ENCODE peak calls at places on chromosomes 4 and X, in four cellular contexts. I is ovary, D is body of pancreas, E is brain microvascular endothelial cell. G is an unnamed sample. For H3K27me3, the result is how much of the 10 kb centered on the place peaks cover.

GRCh38 chr4:43564601-43565000 is 672.1 kb downstream of the GRXCR1 start:
- DNase-seq in I (no peak), D (no peak), E (no peak), G (no peak)

GRCh38 chr4:13461511-13461910 is 22.6 kb downstream of the RAB28 start:
- DNase-seq in D (no peak), E (no peak), I (no peak), G (no peak)

GRCh38 chr4:183038436-183038835 is 60.6 kb upstream of the WWC2 start:
- DNase-seq in D (no peak), E (no peak), I (no peak), G (no peak)

GRCh38 chr4:17605236-17605635 is 9.2 kb upstream of the MED28 start:
- DNase-seq in E (no peak), I (no peak), D (no peak), G (no peak)

GRCh38 chrX:71143508-71143907 is 1.1 kb upstream of the NLGN3 start:
- DNase-seq in E (no peak), I (peak), D (peak), G (peak)

GRCh38 chrX:34656842-34657780 is at the start of gene TMEM47:
- DNase-seq in E (peak), D (peak), I (peak), G (peak)

GRCh38 chrX:126164689-126165400 is 1.2 kb downstream of the DCAF12L2 start:
- DNase-seq in I (no peak), E (no peak), D (peak), G (no peak)

GRCh38 chr4:67929447-67929846 is 33.8 kb downstream of the TMPRSS11A start:
- DNase-seq in E (no peak), I (no peak), D (no peak), G (no peak)

GRCh38 chr4:182876427-182876826 is 40.8 kb downstream of the DCTD start:
- DNase-seq in E (no peak), D (no peak), I (no peak), G (no peak)

GRCh38 chr4:121375262-121375661 is 5.6 kb downstream of the QRFPR start:
- DNase-seq in I (no peak), D (no peak), E (no peak), G (no peak)

GRCh38 chr4:72606751-72607150 is 37.7 kb upstream of the ADAMTS3 start:
- DNase-seq in E (no peak), D (no peak), I (no peak), G (no peak)

GRCh38 chrX:151488677-151489076 is 74.8 kb upstream of the PASD1 start:
- DNase-seq in D (no peak), E (no peak), I (no peak), G (no peak)

GRCh38 chrX:120402363-120402762 is 40.5 kb downstream of the ATP1B4 start:
- DNase-seq in E (no peak), D (no peak), I (no peak), G (no peak)

GRCh38 chr4:140924761-140925392 is 168.7 kb upstream of the TBC1D9 start:
- DNase-seq in I (no peak), E (no peak), D (no peak), G (no peak)

GRCh38 chr4:97984545-97985131 is 158.6 kb downstream of the STPG2 start:
- DNase-seq in E (no peak), I (no peak), D (no peak), G (no peak)
- TF ChIP-seq CTCF in E (peak), I (no peak), D (no peak), G (no peak)

DNA sequence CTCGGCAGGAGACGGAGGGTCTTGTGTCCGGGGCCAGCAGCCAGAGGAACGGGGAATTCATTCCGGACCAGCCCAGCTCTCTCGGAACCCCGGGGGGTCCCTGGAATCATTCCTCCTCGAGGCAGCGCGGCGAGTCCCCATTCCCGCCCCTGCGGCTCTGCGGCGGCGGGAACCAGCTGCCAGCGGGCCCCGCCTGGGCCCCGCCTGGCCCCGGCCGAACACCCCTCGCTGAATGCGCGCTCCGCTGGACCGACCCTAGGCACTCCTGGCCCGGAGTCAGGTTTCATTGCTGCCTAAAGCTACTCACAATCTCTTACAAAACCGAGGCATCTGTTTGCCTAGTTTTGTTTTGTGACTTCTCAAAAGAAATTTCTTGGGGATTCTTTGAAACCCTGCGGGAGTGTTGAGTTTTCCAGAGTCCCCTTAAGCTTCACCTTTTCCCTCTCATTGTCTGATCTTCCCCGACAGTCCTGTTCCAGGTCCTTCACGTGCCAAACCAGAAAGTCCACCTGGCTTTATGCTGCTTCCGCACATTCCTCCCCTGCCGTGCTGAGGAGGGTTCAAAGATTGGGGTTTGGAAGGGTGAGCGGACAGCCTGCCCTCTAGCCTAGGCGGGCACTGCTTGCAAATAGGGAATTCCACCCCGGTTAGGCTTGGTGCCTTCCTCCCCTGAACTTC is 767 bp downstream of the ARHGAP10 start:
- DNase-seq in I (peak), E (no peak), D (peak), G (no peak)
- H3K27me3 ChIP-seq in I (under half), E (under half), D (under half), G (under half)

DNA sequence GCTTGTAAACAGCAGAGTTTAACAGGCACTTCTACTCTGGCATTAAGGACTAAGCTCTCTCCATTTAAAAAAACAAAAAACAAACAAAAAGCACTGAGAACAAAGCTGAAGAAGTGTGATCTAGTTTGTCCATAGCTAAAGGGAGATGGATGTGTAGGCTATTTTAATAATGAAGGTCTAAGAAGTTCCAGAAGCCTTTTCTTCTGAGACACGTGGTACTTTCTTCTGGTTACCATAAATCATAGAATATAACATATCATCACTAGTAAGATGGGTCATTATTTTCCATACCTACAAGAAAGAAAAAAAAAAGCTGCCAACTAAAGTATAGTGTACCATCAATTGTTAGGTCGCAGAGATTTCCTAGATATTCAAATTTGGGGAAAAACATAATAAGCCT is 722 bp upstream of the NBDY start:
- DNase-seq in D (no peak), E (no peak), I (no peak), G (no peak)
- H3K4me3 ChIP-seq in D (no peak), E (peak), I (no peak), G (peak)

DNA sequence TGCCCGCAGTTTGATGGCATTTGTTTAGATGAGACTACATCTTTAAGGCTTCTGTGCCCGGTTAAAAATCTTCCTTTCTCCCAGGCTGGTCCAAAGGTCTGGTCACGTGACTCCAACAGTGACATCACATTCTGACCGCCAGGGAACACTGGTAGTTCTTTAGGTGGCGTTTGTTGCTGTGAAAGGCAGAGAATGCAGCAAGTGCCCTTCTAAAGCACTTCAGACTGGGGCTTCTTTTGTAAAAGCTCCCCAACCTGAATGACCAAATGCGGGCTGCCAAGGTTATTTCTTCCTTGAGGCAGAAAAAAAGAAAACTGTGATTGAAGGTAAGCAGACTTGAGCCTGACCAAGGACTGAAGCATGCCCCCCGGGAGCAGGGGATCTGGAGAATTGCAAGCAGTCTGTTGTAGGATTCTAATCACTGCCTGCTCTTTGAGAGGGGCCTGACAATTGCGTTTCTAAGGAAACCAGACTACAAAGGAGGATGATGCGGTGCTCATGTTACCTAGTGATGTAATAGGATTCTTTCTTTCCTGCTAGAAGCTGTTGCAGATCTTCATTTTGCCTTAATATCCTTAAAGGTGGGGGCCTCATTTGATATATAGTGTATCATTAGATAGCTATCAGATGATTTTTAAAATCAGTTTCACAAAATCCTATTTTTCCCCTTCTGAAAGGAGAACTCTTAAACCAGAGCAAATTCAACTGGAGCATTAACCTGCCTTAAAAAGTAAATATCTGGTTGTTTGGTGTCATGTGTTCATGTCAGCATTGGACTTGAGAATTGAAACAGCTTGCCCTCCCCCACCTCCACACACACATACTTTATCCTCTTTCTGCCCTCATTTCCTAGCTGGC is 133.1 kb downstream of the AKAP4 start:
- DNase-seq in I (peak), D (peak), E (peak), G (no peak)
- TF ChIP-seq CTCF in I (no peak), D (no peak), E (no peak), G (no peak)

GRCh38 chr4:16082424-16083216 is 1.2 kb downstream of the PROM1 start:
- DNase-seq in E (no peak), I (no peak), D (peak), G (no peak)

GRCh38 chr4:16082038-16082423 is 1.8 kb downstream of the PROM1 start:
- DNase-seq in I (no peak), E (no peak), D (no peak), G (no peak)

GRCh38 chr4:16089156-16089555 is 5.3 kb upstream of the PROM1 start:
- DNase-seq in D (no peak), E (no peak), I (no peak), G (no peak)

GRCh38 chr4:16083217-16084191 is at the start of gene PROM1:
- DNase-seq in D (peak), E (no peak), I (no peak), G (no peak)

GRCh38 chr4:16085822-16086221 is 2.0 kb upstream of the PROM1 start:
- DNase-seq in D (no peak), E (no peak), I (no peak), G (no peak)
- H3K27me3 ChIP-seq in D (under half), E (under half), I (under half), G (under half)

DNA sequence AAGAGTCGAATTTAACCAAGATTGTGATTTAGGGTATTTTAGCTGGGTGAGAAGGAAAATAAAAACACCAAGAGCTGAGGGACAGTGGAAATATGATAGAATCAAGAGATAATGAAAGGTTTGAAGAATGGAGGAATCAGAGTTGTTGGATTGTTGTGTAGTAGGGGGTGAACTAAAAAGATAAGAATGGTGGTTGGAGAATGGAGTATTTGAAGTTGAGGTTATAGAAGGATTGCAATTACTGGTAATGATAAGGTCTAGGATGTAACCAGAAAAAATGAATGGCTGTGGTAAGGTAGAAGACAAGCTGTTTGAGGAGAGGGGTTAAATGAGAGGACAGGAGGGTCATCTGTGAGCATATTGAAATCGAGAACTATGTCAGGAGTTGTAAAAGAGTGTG is 4.5 kb downstream of the ABCE1 start:
- DNase-seq in I (no peak), E (no peak), D (no peak), G (no peak)
- H3K4me3 ChIP-seq in I (no peak), E (no peak), D (no peak), G (no peak)

DNA sequence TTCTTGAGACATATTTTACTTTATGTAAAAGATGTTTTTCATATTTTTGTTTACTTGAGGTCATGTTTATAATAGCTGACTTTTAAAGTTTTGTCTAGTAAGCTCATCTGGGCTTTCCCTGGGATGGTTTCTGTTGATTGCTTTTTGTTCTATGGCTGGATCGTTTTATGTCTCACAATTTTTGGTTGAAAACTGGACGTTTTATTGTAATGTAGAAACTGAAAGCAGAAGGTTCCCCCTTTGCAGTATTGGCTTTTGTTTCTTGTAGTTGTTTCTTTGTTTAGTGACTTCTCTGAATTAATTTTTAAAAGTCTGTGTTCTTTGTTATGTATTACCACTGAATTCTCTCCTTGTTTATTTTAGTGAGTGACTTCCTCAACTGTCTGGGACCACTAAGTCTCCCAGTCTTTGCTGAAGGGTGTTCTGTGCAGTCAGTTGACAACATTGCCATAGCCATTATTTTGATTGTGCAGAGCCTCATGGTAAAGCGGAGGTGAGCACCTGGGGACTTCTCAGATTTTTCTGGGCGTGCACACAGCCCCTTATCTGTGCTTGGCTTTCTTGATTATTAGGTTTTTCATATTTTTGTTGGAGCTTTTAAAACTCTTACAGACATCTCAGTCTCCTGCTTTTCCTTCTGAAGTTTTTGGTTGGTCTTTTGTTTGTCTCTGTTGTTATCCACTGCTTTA is 31.0 kb downstream of the KDM6A start:
- DNase-seq in I (no peak), D (no peak), E (no peak), G (no peak)
- TF ChIP-seq CTCF in I (no peak), D (no peak), E (no peak), G (no peak)

GRCh38 chr4:42151568-42152506 is 618 bp downstream of the BEND4 start:
- DNase-seq in E (no peak), D (no peak), I (no peak), G (no peak)
- H3K27me3 ChIP-seq in E (under half), D (under half), I (under half), G (under half)

DNA sequence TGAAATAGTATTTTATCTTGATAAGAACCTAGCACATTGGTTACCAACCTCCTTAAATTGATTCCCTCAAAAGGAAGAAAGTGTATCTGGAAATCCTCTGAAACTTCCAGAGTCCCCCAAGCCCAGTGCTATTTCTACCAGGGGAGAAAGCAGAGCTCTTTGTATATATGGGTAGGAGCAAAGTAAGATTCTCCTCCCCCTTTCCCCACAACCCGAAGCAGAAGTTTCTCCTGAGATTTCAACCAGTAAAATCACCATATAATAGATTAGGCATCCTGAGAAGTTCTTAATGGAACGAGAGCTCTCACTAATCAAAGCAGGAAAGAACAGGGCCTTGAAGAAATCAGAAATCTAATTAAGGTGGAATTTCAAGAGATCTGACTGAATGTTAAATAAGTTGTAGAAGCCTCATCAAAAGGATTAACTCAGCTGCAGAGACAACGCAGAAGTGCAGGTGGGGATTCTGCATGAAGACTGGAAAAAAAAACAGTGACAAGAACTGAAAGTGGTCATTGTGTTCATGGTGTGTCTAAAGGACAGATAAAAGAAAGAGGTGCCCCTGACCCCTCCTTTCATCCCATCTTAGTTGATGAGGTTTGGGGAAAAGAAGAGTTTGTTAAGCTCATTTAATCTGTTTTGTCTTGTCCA is 39.1 kb downstream of the VSIG4 start:
- DNase-seq in D (no peak), E (no peak), I (no peak), G (no peak)
- H3K4me3 ChIP-seq in D (no peak), E (no peak), I (no peak), G (no peak)

G was measured in tibial artery.